ENCODE peak calls at places on chromosomes 6 and 20, in six cellular contexts. K, J, T, C, F and L are unnamed samples.

GRCh38 chr6:35804996-35805736 is at the start of gene LHFPL5:
- DNase-seq in K (no peak), J (no peak), T (no peak), C (peak), F (no peak), L (no peak)

GRCh38 chr20:25077610-25078169 is 4.3 kb downstream of the VSX1 start:
- DNase-seq in K (peak), J (no peak), T (no peak), C (no peak), F (peak), L (peak)

GRCh38 chr20:14643146-14643545 is 305.7 kb upstream of the FLRT3 start:
- DNase-seq in K (no peak), J (no peak), T (no peak), C (no peak), F (no peak), L (no peak)

GRCh38 chr20:32062776-32063170 is 10.7 kb downstream of the HCK start:
- DNase-seq in K (no peak), J (no peak), T (no peak), C (peak), F (peak), L (no peak)

GRCh38 chr6:35477551-35478179 is 9.5 kb downstream of the RPL10A start:
- DNase-seq in K (no peak), J (no peak), T (no peak), C (no peak), F (no peak), L (no peak)

GRCh38 chr6:170136541-170137175 is 154.2 kb downstream of the DLL1 start:
- DNase-seq in K (no peak), J (no peak), T (no peak), C (no peak), F (peak), L (no peak)

GRCh38 chr20:19710336-19710721 is 47.7 kb upstream of the RIN2 start:
- DNase-seq in K (peak), J (no peak), T (no peak), C (no peak), F (no peak), L (peak)

GRCh38 chr6:41503841-41504525 is 42.2 kb upstream of the FOXP4 start:
- DNase-seq in K (no peak), J (no peak), T (no peak), C (peak), F (no peak), L (peak)

GRCh38 chr6:53264915-53265615 is 83.7 kb downstream of the ELOVL5 start:
- DNase-seq in K (no peak), J (no peak), T (no peak), C (no peak), F (no peak), L (no peak)

GRCh38 chr20:48597521-48598302 is 230.1 kb downstream of the PREX1 start:
- DNase-seq in K (no peak), J (no peak), T (no peak), C (no peak), F (peak), L (no peak)

GRCh38 chr6:154448448-154449096 is 61.9 kb downstream of the CNKSR3 start:
- DNase-seq in K (peak), J (peak), T (no peak), C (no peak), F (no peak), L (peak)

GRCh38 chr6:27604986-27605385 is 132.1 kb upstream of the ZNF184 start:
- DNase-seq in K (peak), J (no peak), T (no peak), C (peak), F (no peak), L (no peak)

GRCh38 chr6:126174697-126175096 is 165.2 kb upstream of the CENPW start:
- DNase-seq in K (no peak), J (no peak), T (no peak), C (no peak), F (no peak), L (no peak)

GRCh38 chr20:38920411-38920810 is 5.8 kb upstream of the FAM83D start:
- DNase-seq in K (no peak), J (no peak), T (no peak), C (no peak), F (no peak), L (no peak)

GRCh38 chr6:5120011-5120410 is 34.9 kb downstream of the PPP1R3G start:
- DNase-seq in K (no peak), J (no peak), T (no peak), C (no peak), F (peak), L (no peak)

GRCh38 chr6:139531716-139532115 is 157.3 kb upstream of the CITED2 start:
- DNase-seq in K (peak), J (no peak), T (no peak), C (no peak), F (no peak), L (no peak)

GRCh38 chr20:41167481-41168253 is 30.3 kb downstream of the PLCG1 start:
- DNase-seq in K (no peak), J (no peak), T (no peak), C (peak), F (peak), L (no peak)

GRCh38 chr20:60271597-60271996 is 313.4 kb downstream of the CDH26 start:
- DNase-seq in K (no peak), J (no peak), T (no peak), C (no peak), F (no peak), L (no peak)

GRCh38 chr6:32553037-32553742 is 23.1 kb upstream of the HLA-DRB5 start:
- DNase-seq in K (no peak), J (no peak), T (no peak), C (no peak), F (no peak), L (no peak)

GRCh38 chr6:97394160-97394748 is 111.2 kb upstream of the MMS22L start:
- DNase-seq in K (peak), J (no peak), T (no peak), C (peak), F (no peak), L (peak)

GRCh38 chr6:16106991-16107787 is 21.7 kb upstream of the MYLIP start:
- DNase-seq in K (no peak), J (no peak), T (no peak), C (no peak), F (no peak), L (no peak)

GRCh38 chr6:32047855-32048766 is 9.9 kb downstream of the CYP21A2 start:
- DNase-seq in K (peak), J (no peak), T (no peak), C (peak), F (peak), L (peak)

GRCh38 chr20:10619427-10619826 is 54.4 kb downstream of the JAG1 start:
- DNase-seq in K (peak), J (no peak), T (no peak), C (no peak), F (no peak), L (peak)

GRCh38 chr6:121055572-121056163 is 278.6 kb downstream of the TBC1D32 start:
- DNase-seq in K (peak), J (no peak), T (no peak), C (peak), F (no peak), L (peak)

GRCh38 chr20:3614509-3614908 is 48.7 kb downstream of the GFRA4 start:
- DNase-seq in K (no peak), J (no peak), T (peak), C (no peak), F (no peak), L (no peak)

GRCh38 chr20:3612795-3613560 is 50.2 kb downstream of the GFRA4 start:
- DNase-seq in K (peak), J (no peak), T (peak), C (no peak), F (no peak), L (peak)

GRCh38 chr20:3616250-3616649 is 46.9 kb downstream of the GFRA4 start:
- DNase-seq in K (no peak), J (no peak), T (peak), C (no peak), F (no peak), L (no peak)

GRCh38 chr20:3613821-3614440 is 49.3 kb downstream of the GFRA4 start:
- DNase-seq in K (peak), J (no peak), T (peak), C (no peak), F (no peak), L (no peak)
- H3K4me3 ChIP-seq in K (no peak), J (no peak), T (no peak), C (no peak), F (no peak), L (no peak)

GRCh38 chr6:46651006-46651405 is 1.6 kb downstream of the CYP39A1 start:
- DNase-seq in K (peak), J (no peak), T (no peak), C (no peak), F (no peak), L (no peak)
- TF ChIP-seq CTCF in K (no peak), J (no peak), T (no peak), C (no peak), F (no peak), L (no peak)

GRCh38 chr20:62791301-62792181 is 4.7 kb upstream of the MRGBP start:
- DNase-seq in K (peak), J (no peak), T (no peak), C (peak), F (peak), L (peak)
- H3K4me3 ChIP-seq in K (no peak), J (no peak), T (no peak), C (no peak), F (no peak), L (no peak)

DNA sequence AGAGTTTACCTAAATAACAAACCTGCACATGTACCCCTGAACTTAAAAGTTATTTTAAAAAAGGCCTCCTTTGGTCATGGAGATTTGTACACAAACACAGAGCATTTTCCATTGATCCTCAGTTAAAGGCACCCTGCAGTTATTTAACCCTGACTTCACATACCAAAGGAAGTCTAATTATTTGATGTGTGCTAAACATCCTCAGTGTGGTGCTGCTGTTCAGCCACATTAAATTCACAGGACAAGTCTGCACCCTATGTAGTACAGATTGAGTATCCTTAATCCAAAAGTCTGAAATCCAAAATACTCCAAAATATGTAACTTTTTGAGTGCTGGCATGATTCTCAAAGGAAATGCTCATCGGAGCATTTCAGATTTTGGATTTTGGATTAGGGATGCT is 21.4 kb downstream of the KCNQ5 start:
- DNase-seq in K (no peak), J (no peak), T (no peak), C (no peak), F (no peak), L (peak)
- TF ChIP-seq CTCF in K (no peak), J (no peak), T (no peak), C (no peak), F (no peak), L (no peak)

GRCh38 chr20:17611540-17612286 is 41.8 kb downstream of the DSTN start:
- DNase-seq in K (peak), J (no peak), T (peak), C (no peak), F (peak), L (no peak)

GRCh38 chr20:17610566-17611289 is 40.9 kb downstream of the DSTN start:
- DNase-seq in K (no peak), J (no peak), T (peak), C (no peak), F (peak), L (no peak)

GRCh38 chr20:17609978-17610377 is 40.1 kb downstream of the DSTN start:
- DNase-seq in K (no peak), J (no peak), T (no peak), C (no peak), F (no peak), L (no peak)

GRCh38 chr20:17612287-17612974 is 42.6 kb downstream of the DSTN start:
- DNase-seq in K (peak), J (no peak), T (peak), C (no peak), F (peak), L (peak)

GRCh38 chr20:17611290-17611539 is 41.3 kb downstream of the DSTN start:
- DNase-seq in K (no peak), J (no peak), T (no peak), C (no peak), F (peak), L (peak)
- H3K4me3 ChIP-seq in K (no peak), J (peak), T (no peak), C (no peak), F (no peak), L (no peak)